ENCODE peak calls at places on chromosomes 6 and 20, in four cellular contexts. One of them, this sample, is unnamed.

GRCh38 chr6:4912559-4912958 is 91.3 kb downstream of the RPP40 start:
- DNase-seq in stimulated activated CD8-positive, alpha-beta memory T cell treated with anti-CD3 and anti-CD28 coated beads, Interleukin-7, amount 100 ng/mL, for 1 hour: no peak
- DNase-seq in AML-193: no peak
- DNase-seq in EL: no peak
- DNase-seq in this sample: no peak

GRCh38 chr20:5008743-5009142 is 7.4 kb upstream of the SLC23A2 start:
- DNase-seq in stimulated activated CD8-positive, alpha-beta memory T cell treated with anti-CD3 and anti-CD28 coated beads, Interleukin-7, amount 100 ng/mL, for 1 hour: no peak
- DNase-seq in AML-193: peak
- DNase-seq in EL: peak
- DNase-seq in this sample: peak

GRCh38 chr20:10511507-10512231 is 76.6 kb downstream of the SLX4IP start:
- DNase-seq in stimulated activated CD8-positive, alpha-beta memory T cell treated with anti-CD3 and anti-CD28 coated beads, Interleukin-7, amount 100 ng/mL, for 1 hour: peak
- DNase-seq in AML-193: peak
- DNase-seq in EL: peak
- DNase-seq in this sample: peak

GRCh38 chr6:16966821-16967817 is 134.7 kb upstream of the STMND1 start:
- DNase-seq in stimulated activated CD8-positive, alpha-beta memory T cell treated with anti-CD3 and anti-CD28 coated beads, Interleukin-7, amount 100 ng/mL, for 1 hour: no peak
- DNase-seq in AML-193: no peak
- DNase-seq in EL: no peak
- DNase-seq in this sample: no peak

GRCh38 chr6:18053555-18054445 is 66.4 kb upstream of the KIF13A start:
- DNase-seq in stimulated activated CD8-positive, alpha-beta memory T cell treated with anti-CD3 and anti-CD28 coated beads, Interleukin-7, amount 100 ng/mL, for 1 hour: no peak
- DNase-seq in AML-193: no peak
- DNase-seq in EL: peak
- DNase-seq in this sample: peak

GRCh38 chr20:8721098-8721497 is 347.8 kb upstream of the PLCB4 start:
- DNase-seq in stimulated activated CD8-positive, alpha-beta memory T cell treated with anti-CD3 and anti-CD28 coated beads, Interleukin-7, amount 100 ng/mL, for 1 hour: no peak
- DNase-seq in AML-193: peak
- DNase-seq in EL: peak
- DNase-seq in this sample: peak

GRCh38 chr6:105274678-105275077 is 94.9 kb upstream of the POPDC3 start:
- DNase-seq in stimulated activated CD8-positive, alpha-beta memory T cell treated with anti-CD3 and anti-CD28 coated beads, Interleukin-7, amount 100 ng/mL, for 1 hour: no peak
- DNase-seq in AML-193: no peak
- DNase-seq in EL: no peak
- DNase-seq in this sample: no peak

GRCh38 chr20:57481281-57481711 is 43.6 kb downstream of the CTCFL start:
- DNase-seq in stimulated activated CD8-positive, alpha-beta memory T cell treated with anti-CD3 and anti-CD28 coated beads, Interleukin-7, amount 100 ng/mL, for 1 hour: no peak
- DNase-seq in AML-193: no peak
- DNase-seq in EL: no peak
- DNase-seq in this sample: no peak

GRCh38 chr20:37939701-37940151 is 36.8 kb downstream of the VSTM2L start:
- DNase-seq in stimulated activated CD8-positive, alpha-beta memory T cell treated with anti-CD3 and anti-CD28 coated beads, Interleukin-7, amount 100 ng/mL, for 1 hour: no peak
- DNase-seq in AML-193: no peak
- DNase-seq in EL: no peak
- DNase-seq in this sample: no peak

GRCh38 chr6:157964139-157964538 is 17.5 kb upstream of the SYNJ2 start:
- DNase-seq in stimulated activated CD8-positive, alpha-beta memory T cell treated with anti-CD3 and anti-CD28 coated beads, Interleukin-7, amount 100 ng/mL, for 1 hour: no peak
- DNase-seq in AML-193: no peak
- DNase-seq in EL: no peak
- DNase-seq in this sample: no peak

GRCh38 chr20:53581444-53582311 is 12.0 kb downstream of the ZNF217 start:
- DNase-seq in stimulated activated CD8-positive, alpha-beta memory T cell treated with anti-CD3 and anti-CD28 coated beads, Interleukin-7, amount 100 ng/mL, for 1 hour: no peak
- DNase-seq in AML-193: no peak
- DNase-seq in EL: no peak
- DNase-seq in this sample: peak

GRCh38 chr6:122657601-122658000 is 47.4 kb downstream of the PKIB start:
- DNase-seq in stimulated activated CD8-positive, alpha-beta memory T cell treated with anti-CD3 and anti-CD28 coated beads, Interleukin-7, amount 100 ng/mL, for 1 hour: no peak
- DNase-seq in AML-193: no peak
- DNase-seq in EL: no peak
- DNase-seq in this sample: no peak

GRCh38 chr6:25511386-25511785 is 140.6 kb upstream of the SCGN start:
- DNase-seq in stimulated activated CD8-positive, alpha-beta memory T cell treated with anti-CD3 and anti-CD28 coated beads, Interleukin-7, amount 100 ng/mL, for 1 hour: no peak
- DNase-seq in AML-193: no peak
- DNase-seq in EL: peak
- DNase-seq in this sample: no peak

GRCh38 chr20:22771706-22772105 is 187.3 kb upstream of the FOXA2 start:
- DNase-seq in stimulated activated CD8-positive, alpha-beta memory T cell treated with anti-CD3 and anti-CD28 coated beads, Interleukin-7, amount 100 ng/mL, for 1 hour: no peak
- DNase-seq in AML-193: no peak
- DNase-seq in EL: no peak
- DNase-seq in this sample: no peak

GRCh38 chr6:149859938-149860337 is 4.2 kb downstream of the LRP11 start:
- DNase-seq in stimulated activated CD8-positive, alpha-beta memory T cell treated with anti-CD3 and anti-CD28 coated beads, Interleukin-7, amount 100 ng/mL, for 1 hour: no peak
- DNase-seq in AML-193: no peak
- DNase-seq in EL: no peak
- DNase-seq in this sample: no peak

GRCh38 chr20:40776702-40777457 is 87.8 kb upstream of the MAFB start:
- DNase-seq in stimulated activated CD8-positive, alpha-beta memory T cell treated with anti-CD3 and anti-CD28 coated beads, Interleukin-7, amount 100 ng/mL, for 1 hour: no peak
- DNase-seq in AML-193: no peak
- DNase-seq in EL: no peak
- DNase-seq in this sample: no peak

This sample was measured in KBM-7.